ENCODE peak calls at places on chromosomes 7 and 10, in nine cellular contexts. J is bronchial epithelial cell; I is AML-193; X is kidney tubule cell; N is naive thymus-derived CD8-positive, alpha-beta T cell; L is A549; Z is M059J; M is GM10248; G is retina. B is an unnamed sample.

GRCh38 chr7:64098-64521 is 128.3 kb upstream of the FAM20C start:
- DNase-seq in J (peak), I (peak), X (peak), N (no peak), L (peak), Z (peak), M (no peak), G (peak), B (peak)

GRCh38 chr7:8035647-8036518 is 67.3 kb downstream of the GLCCI1 start:
- DNase-seq in J (peak), I (peak), X (peak), N (no peak), L (peak), Z (peak), M (no peak), G (no peak), B (no peak)

GRCh38 chr10:130615463-130615862 is 479.3 kb downstream of the GLRX3 start:
- DNase-seq in J (no peak), I (no peak), X (no peak), N (no peak), L (no peak), Z (no peak), M (no peak), G (no peak), B (no peak)

GRCh38 chr7:90430614-90431445 is 27.6 kb downstream of the CLDN12 start:
- DNase-seq in J (no peak), I (no peak), X (no peak), N (no peak), L (no peak), Z (peak), M (no peak), G (no peak), B (no peak)

GRCh38 chr10:100977436-100977835 is 8.1 kb downstream of the SEMA4G start:
- DNase-seq in J (no peak), I (no peak), X (no peak), N (no peak), L (no peak), Z (no peak), M (no peak), G (no peak), B (no peak)

GRCh38 chr7:111556977-111557376 is 5.3 kb downstream of the IMMP2L start:
- DNase-seq in J (no peak), I (no peak), X (no peak), N (no peak), L (no peak), Z (no peak), M (no peak), G (no peak), B (no peak)

GRCh38 chr7:145005601-145006000 is 169.7 kb upstream of the TPK1 start:
- DNase-seq in J (no peak), I (no peak), X (no peak), N (no peak), L (no peak), Z (no peak), M (no peak), G (no peak), B (no peak)

GRCh38 chr10:121495719-121496118 is 102.5 kb downstream of the FGFR2 start:
- DNase-seq in J (no peak), I (no peak), X (peak), N (no peak), L (no peak), Z (no peak), M (no peak), G (no peak), B (no peak)

GRCh38 chr7:20268832-20269231 is 51.6 kb upstream of the MACC1 start:
- DNase-seq in J (peak), I (no peak), X (peak), N (no peak), L (no peak), Z (peak), M (no peak), G (no peak), B (no peak)

GRCh38 chr10:63922714-63923317 is 401.6 kb downstream of the REEP3 start:
- DNase-seq in J (no peak), I (no peak), X (no peak), N (no peak), L (no peak), Z (no peak), M (no peak), G (peak), B (no peak)

GRCh38 chr7:95201718-95202117 is 122.6 kb downstream of the PON1 start:
- DNase-seq in J (no peak), I (no peak), X (no peak), N (no peak), L (no peak), Z (no peak), M (no peak), G (no peak), B (no peak)

GRCh38 chr10:116667484-116667883 is 46.7 kb downstream of the PNLIPRP2 start:
- DNase-seq in J (no peak), I (no peak), X (no peak), N (no peak), L (no peak), Z (no peak), M (no peak), G (no peak), B (no peak)

GRCh38 chr10:97039538-97040247 is 146.1 kb downstream of the SLIT1 start:
- DNase-seq in J (no peak), I (no peak), X (no peak), N (no peak), L (no peak), Z (no peak), M (no peak), G (no peak), B (no peak)

GRCh38 chr10:12540341-12540781 is 191.0 kb downstream of the CAMK1D start:
- DNase-seq in J (peak), I (no peak), X (peak), N (no peak), L (no peak), Z (peak), M (no peak), G (peak), B (no peak)

GRCh38 chr7:95427123-95427522 is 7.7 kb downstream of the PON2 start:
- DNase-seq in J (no peak), I (no peak), X (no peak), N (no peak), L (no peak), Z (no peak), M (no peak), G (no peak), B (no peak)

GRCh38 chr7:118220583-118220982 is 3.9 kb upstream of the ANKRD7 start:
- DNase-seq in J (no peak), I (no peak), X (no peak), N (no peak), L (no peak), Z (no peak), M (no peak), G (no peak), B (no peak)

GRCh38 chr7:128886391-128887168 is 23.9 kb downstream of the ATP6V1F start:
- DNase-seq in J (no peak), I (no peak), X (no peak), N (peak), L (no peak), Z (no peak), M (no peak), G (no peak), B (peak)

GRCh38 chr10:91042069-91042468 is 121.2 kb upstream of the ANKRD1 start:
- DNase-seq in J (no peak), I (no peak), X (no peak), N (no peak), L (no peak), Z (no peak), M (no peak), G (no peak), B (no peak)

GRCh38 chr7:73964786-73965185 is 63.2 kb upstream of the ELN start:
- DNase-seq in J (no peak), I (no peak), X (no peak), N (no peak), L (no peak), Z (no peak), M (no peak), G (no peak), B (no peak)

GRCh38 chr10:130479906-130480305 is 343.7 kb downstream of the GLRX3 start:
- DNase-seq in J (no peak), I (no peak), X (no peak), N (no peak), L (no peak), Z (no peak), M (no peak), G (peak), B (no peak)

B was measured in SK-N-SH.